ENCODE peak calls at places on chromosomes 12 and 14, in ten cellular contexts. One of them, this sample, is unnamed. For H3K4me1 and H3K36me3, the result is how much of the 10 kb centered on the place peaks cover.

GRCh38 chr14:104590240-104590965 is 10.8 kb downstream of the C14orf180 start:
- DNase-seq in neuronal stem cell: no peak
- DNase-seq in CD8-positive, alpha-beta memory T cell: no peak
- DNase-seq in SK-N-SH: no peak
- DNase-seq in A673: no peak
- DNase-seq in lower lobe of right lung: no peak
- DNase-seq in RWPE2: no peak
- DNase-seq in gastrocnemius medialis: no peak
- DNase-seq in lung: no peak
- DNase-seq in astrocyte: no peak
- DNase-seq in this sample: no peak

GRCh38 chr12:49331360-49332222 is 5.4 kb downstream of the C1QL4 start:
- DNase-seq in lower lobe of right lung: peak
- DNase-seq in RWPE2: peak
- DNase-seq in CD8-positive, alpha-beta memory T cell: no peak
- DNase-seq in lung: peak
- DNase-seq in gastrocnemius medialis: peak
- DNase-seq in neuronal stem cell: no peak
- DNase-seq in A673: peak
- DNase-seq in astrocyte: peak
- DNase-seq in SK-N-SH: peak
- DNase-seq in this sample: peak

GRCh38 chr14:75857199-75857598 is 124.6 kb downstream of the TGFB3 start:
- DNase-seq in astrocyte: no peak
- DNase-seq in gastrocnemius medialis: no peak
- DNase-seq in SK-N-SH: no peak
- DNase-seq in lung: no peak
- DNase-seq in neuronal stem cell: no peak
- DNase-seq in CD8-positive, alpha-beta memory T cell: no peak
- DNase-seq in lower lobe of right lung: no peak
- DNase-seq in A673: no peak
- DNase-seq in RWPE2: no peak
- DNase-seq in this sample: no peak

GRCh38 chr12:132603240-132604107 is 6.9 kb downstream of the LRCOL1 start:
- DNase-seq in A673: no peak
- DNase-seq in astrocyte: no peak
- DNase-seq in lower lobe of right lung: peak
- DNase-seq in gastrocnemius medialis: no peak
- DNase-seq in SK-N-SH: peak
- DNase-seq in neuronal stem cell: no peak
- DNase-seq in lung: no peak
- DNase-seq in RWPE2: no peak
- DNase-seq in CD8-positive, alpha-beta memory T cell: no peak
- DNase-seq in this sample: no peak

GRCh38 chr14:69039287-69039628 is 60.2 kb upstream of the ACTN1 start:
- DNase-seq in neuronal stem cell: no peak
- DNase-seq in A673: peak
- DNase-seq in CD8-positive, alpha-beta memory T cell: no peak
- DNase-seq in lung: no peak
- DNase-seq in astrocyte: peak
- DNase-seq in RWPE2: no peak
- DNase-seq in SK-N-SH: no peak
- DNase-seq in gastrocnemius medialis: no peak
- DNase-seq in lower lobe of right lung: no peak
- DNase-seq in this sample: no peak

GRCh38 chr12:66804555-66804954 is 125.7 kb upstream of the GRIP1 start:
- DNase-seq in SK-N-SH: no peak
- DNase-seq in A673: no peak
- DNase-seq in gastrocnemius medialis: no peak
- DNase-seq in lung: no peak
- DNase-seq in CD8-positive, alpha-beta memory T cell: no peak
- DNase-seq in neuronal stem cell: no peak
- DNase-seq in RWPE2: no peak
- DNase-seq in lower lobe of right lung: no peak
- DNase-seq in astrocyte: no peak
- DNase-seq in this sample: no peak

GRCh38 chr12:69540606-69541386 is 44.5 kb upstream of the CCT2 start:
- DNase-seq in SK-N-SH: no peak
- DNase-seq in lower lobe of right lung: no peak
- DNase-seq in gastrocnemius medialis: no peak
- DNase-seq in lung: no peak
- DNase-seq in A673: no peak
- DNase-seq in astrocyte: peak
- DNase-seq in RWPE2: no peak
- DNase-seq in neuronal stem cell: no peak
- DNase-seq in CD8-positive, alpha-beta memory T cell: no peak
- DNase-seq in this sample: no peak

GRCh38 chr12:50569876-50570275 is 65.1 kb downstream of the DIP2B start:
- DNase-seq in lung: no peak
- DNase-seq in lower lobe of right lung: no peak
- DNase-seq in CD8-positive, alpha-beta memory T cell: no peak
- DNase-seq in astrocyte: no peak
- DNase-seq in neuronal stem cell: no peak
- DNase-seq in A673: no peak
- DNase-seq in RWPE2: no peak
- DNase-seq in SK-N-SH: no peak
- DNase-seq in gastrocnemius medialis: no peak
- DNase-seq in this sample: no peak

GRCh38 chr12:31238764-31239387 is 87.1 kb downstream of the SINHCAF start:
- DNase-seq in neuronal stem cell: peak
- DNase-seq in astrocyte: peak
- DNase-seq in CD8-positive, alpha-beta memory T cell: peak
- DNase-seq in A673: peak
- DNase-seq in RWPE2: no peak
- DNase-seq in SK-N-SH: peak
- DNase-seq in lung: peak
- DNase-seq in lower lobe of right lung: no peak
- DNase-seq in gastrocnemius medialis: peak
- DNase-seq in this sample: peak

GRCh38 chr14:42214981-42215491 is 608.4 kb downstream of the LRFN5 start:
- DNase-seq in lung: no peak
- DNase-seq in CD8-positive, alpha-beta memory T cell: no peak
- DNase-seq in neuronal stem cell: peak
- DNase-seq in astrocyte: peak
- DNase-seq in lower lobe of right lung: no peak
- DNase-seq in SK-N-SH: no peak
- DNase-seq in A673: no peak
- DNase-seq in RWPE2: no peak
- DNase-seq in gastrocnemius medialis: peak
- DNase-seq in this sample: peak

GRCh38 chr12:110931315-110931728 is 10.9 kb upstream of the MYL2 start:
- DNase-seq in SK-N-SH: no peak
- DNase-seq in gastrocnemius medialis: peak
- DNase-seq in astrocyte: no peak
- DNase-seq in lower lobe of right lung: no peak
- DNase-seq in CD8-positive, alpha-beta memory T cell: no peak
- DNase-seq in lung: no peak
- DNase-seq in RWPE2: no peak
- DNase-seq in neuronal stem cell: no peak
- DNase-seq in A673: no peak
- DNase-seq in this sample: no peak

GRCh38 chr14:46490150-46490769 is 161.3 kb downstream of the RPL10L start:
- DNase-seq in gastrocnemius medialis: no peak
- DNase-seq in SK-N-SH: no peak
- DNase-seq in neuronal stem cell: peak
- DNase-seq in CD8-positive, alpha-beta memory T cell: no peak
- DNase-seq in lower lobe of right lung: no peak
- DNase-seq in RWPE2: no peak
- DNase-seq in lung: no peak
- DNase-seq in astrocyte: peak
- DNase-seq in A673: peak
- DNase-seq in this sample: peak

GRCh38 chr14:74500417-74501134 is 7.0 kb downstream of the ISCA2 start:
- DNase-seq in gastrocnemius medialis: no peak
- DNase-seq in RWPE2: peak
- DNase-seq in astrocyte: no peak
- DNase-seq in CD8-positive, alpha-beta memory T cell: no peak
- DNase-seq in lower lobe of right lung: no peak
- DNase-seq in SK-N-SH: no peak
- DNase-seq in lung: no peak
- DNase-seq in A673: no peak
- DNase-seq in neuronal stem cell: peak
- DNase-seq in this sample: no peak

GRCh38 chr14:23457587-23458445 is 11.7 kb upstream of the NGDN start:
- DNase-seq in neuronal stem cell: no peak
- DNase-seq in astrocyte: no peak
- DNase-seq in CD8-positive, alpha-beta memory T cell: no peak
- DNase-seq in lung: no peak
- DNase-seq in lower lobe of right lung: no peak
- DNase-seq in RWPE2: no peak
- DNase-seq in A673: no peak
- DNase-seq in gastrocnemius medialis: no peak
- DNase-seq in SK-N-SH: no peak
- DNase-seq in this sample: no peak

GRCh38 chr12:110754101-110754793 is 11.6 kb upstream of the PPP1CC start:
- DNase-seq in gastrocnemius medialis: peak
- DNase-seq in neuronal stem cell: no peak
- DNase-seq in lung: no peak
- DNase-seq in A673: no peak
- DNase-seq in SK-N-SH: no peak
- DNase-seq in RWPE2: no peak
- DNase-seq in astrocyte: no peak
- DNase-seq in CD8-positive, alpha-beta memory T cell: no peak
- DNase-seq in lower lobe of right lung: no peak
- DNase-seq in this sample: no peak

GRCh38 chr14:59310644-59311043 is 122.2 kb downstream of the DAAM1 start:
- DNase-seq in lower lobe of right lung: no peak
- DNase-seq in SK-N-SH: no peak
- DNase-seq in A673: no peak
- DNase-seq in astrocyte: peak
- DNase-seq in lung: no peak
- DNase-seq in neuronal stem cell: no peak
- DNase-seq in CD8-positive, alpha-beta memory T cell: no peak
- DNase-seq in RWPE2: no peak
- DNase-seq in gastrocnemius medialis: no peak
- DNase-seq in this sample: no peak

GRCh38 chr12:26748412-26748740 is 84.6 kb downstream of the ITPR2 start:
- DNase-seq in CD8-positive, alpha-beta memory T cell: no peak
- DNase-seq in astrocyte: no peak
- DNase-seq in SK-N-SH: no peak
- DNase-seq in gastrocnemius medialis: no peak
- DNase-seq in A673: no peak
- DNase-seq in neuronal stem cell: no peak
- DNase-seq in lung: no peak
- DNase-seq in lower lobe of right lung: no peak
- DNase-seq in RWPE2: no peak
- DNase-seq in this sample: no peak
- H3K4me1 ChIP-seq in CD8-positive, alpha-beta memory T cell: under half
- H3K4me1 ChIP-seq in astrocyte: under half
- H3K4me1 ChIP-seq in SK-N-SH: under half
- H3K4me1 ChIP-seq in gastrocnemius medialis: under half
- H3K4me1 ChIP-seq in A673: half or more
- H3K4me1 ChIP-seq in neuronal stem cell: under half
- H3K4me1 ChIP-seq in lung: under half
- H3K4me1 ChIP-seq in lower lobe of right lung: under half
- H3K4me1 ChIP-seq in RWPE2: under half
- H3K4me1 ChIP-seq in this sample: under half

DNA sequence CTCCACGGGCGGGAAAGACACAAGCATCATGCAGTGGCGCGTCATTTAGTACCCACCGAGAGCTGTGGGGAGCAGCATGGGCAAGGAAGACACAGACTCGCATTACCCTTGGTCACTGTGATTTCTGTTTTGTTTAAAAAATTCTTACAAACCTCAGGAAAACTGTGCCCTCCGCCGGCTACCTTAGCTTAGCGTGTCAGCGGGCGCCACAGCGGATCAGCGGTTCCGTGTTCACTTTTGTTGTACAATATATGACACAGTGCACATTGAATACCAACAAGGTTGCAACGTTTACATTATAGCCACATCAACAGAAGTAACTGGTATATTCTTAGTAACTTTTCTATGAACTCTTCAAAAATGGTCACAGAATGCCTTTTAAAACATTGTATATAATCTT is 125.2 kb upstream of the EVL start:
- DNase-seq in lung: no peak
- DNase-seq in SK-N-SH: no peak
- DNase-seq in neuronal stem cell: no peak
- DNase-seq in lower lobe of right lung: no peak
- DNase-seq in astrocyte: no peak
- DNase-seq in RWPE2: peak
- DNase-seq in gastrocnemius medialis: no peak
- DNase-seq in A673: no peak
- DNase-seq in CD8-positive, alpha-beta memory T cell: no peak
- DNase-seq in this sample: no peak
- H3K36me3 ChIP-seq in lung: under half
- H3K36me3 ChIP-seq in SK-N-SH: under half
- H3K36me3 ChIP-seq in neuronal stem cell: half or more
- H3K36me3 ChIP-seq in lower lobe of right lung: half or more
- H3K36me3 ChIP-seq in astrocyte: under half
- H3K36me3 ChIP-seq in RWPE2: under half
- H3K36me3 ChIP-seq in gastrocnemius medialis: under half
- H3K36me3 ChIP-seq in A673: under half
- H3K36me3 ChIP-seq in CD8-positive, alpha-beta memory T cell: under half
- H3K36me3 ChIP-seq in this sample: under half

DNA sequence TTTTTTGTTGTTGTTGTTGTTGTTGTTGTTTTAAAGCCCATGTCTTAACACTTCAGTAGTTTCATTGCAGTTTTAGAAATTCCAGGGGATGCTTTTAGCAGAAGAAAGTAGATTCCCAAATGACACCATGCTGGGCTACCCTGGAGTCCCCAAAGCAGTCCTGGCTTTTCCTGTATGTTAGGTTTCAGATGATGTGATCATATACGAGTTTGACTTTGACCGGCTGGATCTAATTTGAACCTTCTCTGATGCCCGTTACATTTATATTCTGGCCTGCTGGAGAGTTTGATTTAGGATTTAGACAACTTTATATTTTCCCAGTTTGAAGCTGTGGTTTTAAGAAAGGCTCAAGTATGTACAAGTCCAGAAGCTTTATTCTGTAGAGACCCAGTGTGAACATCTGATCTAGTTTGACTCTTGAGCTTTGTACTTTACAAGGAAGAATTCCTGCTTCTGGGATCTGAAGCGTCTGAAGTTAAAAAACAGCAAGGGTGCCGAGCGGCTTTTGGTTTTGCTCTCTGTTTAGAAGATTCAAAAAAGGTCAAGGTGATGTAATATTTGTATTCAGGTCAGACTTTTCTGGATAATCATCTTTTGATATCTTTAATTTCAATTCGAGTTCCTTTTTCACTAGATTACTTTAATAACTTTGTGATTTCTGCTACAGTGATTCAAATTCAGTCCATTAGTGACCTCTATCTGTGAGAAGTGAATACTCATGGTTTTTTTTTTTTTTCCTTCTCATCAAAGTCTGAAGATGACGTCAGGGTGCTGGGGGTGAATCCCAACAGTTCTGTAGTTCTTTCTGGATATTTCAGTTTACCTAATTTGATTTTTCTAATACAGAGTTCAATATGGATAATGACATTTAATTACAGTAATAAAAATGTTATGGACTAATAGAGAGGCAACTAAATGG is 6.2 kb downstream of the FLRT2 start:
- DNase-seq in gastrocnemius medialis: no peak
- DNase-seq in lower lobe of right lung: no peak
- DNase-seq in CD8-positive, alpha-beta memory T cell: no peak
- DNase-seq in neuronal stem cell: no peak
- DNase-seq in astrocyte: peak
- DNase-seq in lung: no peak
- DNase-seq in A673: peak
- DNase-seq in RWPE2: no peak
- DNase-seq in SK-N-SH: peak
- DNase-seq in this sample: no peak
- H3K4me3 ChIP-seq in gastrocnemius medialis: peak
- H3K4me3 ChIP-seq in lower lobe of right lung: peak
- H3K4me3 ChIP-seq in CD8-positive, alpha-beta memory T cell: no peak
- H3K4me3 ChIP-seq in neuronal stem cell: no peak
- H3K4me3 ChIP-seq in astrocyte: no peak
- H3K4me3 ChIP-seq in lung: no peak
- H3K4me3 ChIP-seq in A673: peak
- H3K4me3 ChIP-seq in RWPE2: no peak
- H3K4me3 ChIP-seq in SK-N-SH: peak
- H3K4me3 ChIP-seq in this sample: peak

GRCh38 chr12:96221391-96221790 is 27.2 kb downstream of the ELK3 start:
- DNase-seq in neuronal stem cell: no peak
- DNase-seq in RWPE2: peak
- DNase-seq in astrocyte: no peak
- DNase-seq in lower lobe of right lung: no peak
- DNase-seq in SK-N-SH: no peak
- DNase-seq in lung: no peak
- DNase-seq in gastrocnemius medialis: no peak
- DNase-seq in CD8-positive, alpha-beta memory T cell: no peak
- DNase-seq in A673: no peak
- DNase-seq in this sample: no peak
- H3K4me1 ChIP-seq in neuronal stem cell: under half
- H3K4me1 ChIP-seq in RWPE2: half or more
- H3K4me1 ChIP-seq in astrocyte: half or more
- H3K4me1 ChIP-seq in lower lobe of right lung: half or more
- H3K4me1 ChIP-seq in SK-N-SH: under half
- H3K4me1 ChIP-seq in lung: under half
- H3K4me1 ChIP-seq in gastrocnemius medialis: under half
- H3K4me1 ChIP-seq in CD8-positive, alpha-beta memory T cell: under half
- H3K4me1 ChIP-seq in A673: under half
- H3K4me1 ChIP-seq in this sample: under half